ENCODE peak calls at places on chromosomes 2 and 18, in four cellular contexts. One of them, this sample, is unnamed.

GRCh38 chr2:236498369-236498768 is 71.3 kb upstream of the ACKR3 start:
- DNase-seq in H1: no peak
- DNase-seq in HepG2: no peak
- DNase-seq in K562: no peak
- DNase-seq in this sample: no peak

GRCh38 chr2:9552491-9553178 is 3.0 kb downstream of the ADAM17 start:
- DNase-seq in H1: no peak
- DNase-seq in HepG2: no peak
- DNase-seq in K562: peak; percentile 44
- DNase-seq in this sample: no peak

GRCh38 chr18:44520981-44521672 is 159.6 kb upstream of the SETBP1 start:
- DNase-seq in H1: no peak
- DNase-seq in K562: no peak
- DNase-seq in HepG2: no peak
- DNase-seq in this sample: no peak

GRCh38 chr2:172887280-172887679 is 151.6 kb downstream of the RAPGEF4 start:
- DNase-seq in K562: no peak
- DNase-seq in H1: no peak
- DNase-seq in HepG2: no peak
- DNase-seq in this sample: no peak

GRCh38 chr2:121309801-121310200 is 24.8 kb upstream of the TFCP2L1 start:
- DNase-seq in K562: peak; percentile 3
- DNase-seq in HepG2: no peak
- DNase-seq in H1: no peak
- DNase-seq in this sample: no peak

GRCh38 chr2:25700221-25700660 is 26.9 kb upstream of the DTNB start:
- DNase-seq in HepG2: peak; percentile 41
- DNase-seq in K562: peak; percentile 45
- DNase-seq in H1: no peak
- DNase-seq in this sample: no peak

GRCh38 chr2:126837926-126838717 is 60.6 kb upstream of the TEX51 start:
- DNase-seq in HepG2: no peak
- DNase-seq in H1: no peak
- DNase-seq in K562: no peak
- DNase-seq in this sample: no peak

GRCh38 chr2:198097628-198098027 is 293.2 kb downstream of the PLCL1 start:
- DNase-seq in HepG2: no peak
- DNase-seq in H1: no peak
- DNase-seq in K562: no peak
- DNase-seq in this sample: no peak

GRCh38 chr18:8911408-8912340 is 190.8 kb upstream of the NDUFV2 start:
- DNase-seq in K562: no peak
- DNase-seq in H1: no peak
- DNase-seq in HepG2: no peak
- DNase-seq in this sample: no peak

GRCh38 chr18:3441290-3441689 is 8.7 kb upstream of the TGIF1 start:
- DNase-seq in H1: no peak
- DNase-seq in HepG2: peak; percentile 41
- DNase-seq in K562: no peak
- DNase-seq in this sample: no peak

GRCh38 chr2:183927367-183928355 is 670.7 kb upstream of the ZNF804A start:
- DNase-seq in H1: no peak
- DNase-seq in K562: no peak
- DNase-seq in HepG2: no peak
- DNase-seq in this sample: no peak

GRCh38 chr2:241226723-241227634 is 38.5 kb downstream of the ANO7 start:
- DNase-seq in H1: no peak
- DNase-seq in K562: peak; percentile 32
- DNase-seq in HepG2: no peak
- DNase-seq in this sample: no peak
- TF ChIP-seq POLR2A in H1: no peak
- TF ChIP-seq POLR2A in K562: no peak
- TF ChIP-seq POLR2A in HepG2: no peak
- TF ChIP-seq POLR2A in this sample: peak; percentile 17

GRCh38 chr2:128321784-128322650 is 3.3 kb upstream of the HS6ST1 start:
- DNase-seq in HepG2: peak; percentile 78
- DNase-seq in H1: peak; percentile 33
- DNase-seq in K562: peak; percentile 89
- DNase-seq in this sample: peak; percentile 89
- TF ChIP-seq POLR2AphosphoS5 in HepG2: peak; percentile 85
- TF ChIP-seq POLR2AphosphoS5 in H1: peak; percentile 35
- TF ChIP-seq POLR2AphosphoS5 in K562: no peak
- TF ChIP-seq POLR2AphosphoS5 in this sample: peak; percentile 46

GRCh38 chr2:164826293-164827243 is 15.1 kb downstream of the COBLL1 start:
- DNase-seq in HepG2: peak; percentile 81
- DNase-seq in K562: no peak
- DNase-seq in H1: no peak
- DNase-seq in this sample: no peak
- TF ChIP-seq TAF1 in HepG2: no peak
- TF ChIP-seq TAF1 in K562: no peak
- TF ChIP-seq TAF1 in H1: no peak
- TF ChIP-seq TAF1 in this sample: no peak

GRCh38 chr18:79395761-79396404 is at the start of gene NFATC1:
- DNase-seq in K562: peak; percentile 72
- DNase-seq in HepG2: no peak
- DNase-seq in H1: no peak
- DNase-seq in this sample: no peak
- TF ChIP-seq POLR2A in K562: no peak
- TF ChIP-seq POLR2A in HepG2: no peak
- TF ChIP-seq POLR2A in H1: no peak
- TF ChIP-seq POLR2A in this sample: peak; percentile 35